ENCODE peak calls at places on chromosomes 4 and X, in four cellular contexts. N is HepG2; E is effector memory CD8-positive, alpha-beta T cell; P is SW480. Z is an unnamed sample.

GRCh38 chrX:41722220-41722619 is 1.8 kb upstream of the GPR82 start:
- DNase-seq in P (no peak), N (no peak), E (no peak), Z (no peak)

GRCh38 chrX:105260291-105261043 is 40.0 kb upstream of the TEX13A start:
- DNase-seq in E (no peak), P (no peak), N (no peak), Z (no peak)

GRCh38 chr4:2935762-2936743 is 27.2 kb downstream of the NOP14 start:
- DNase-seq in N (no peak), P (peak), E (peak), Z (no peak)

GRCh38 chr4:55029838-55030503 is 95.4 kb downstream of the KDR start:
- DNase-seq in E (no peak), P (no peak), N (no peak), Z (no peak)

GRCh38 chr4:178320003-178320402 is 877.8 kb upstream of the AGA start:
- DNase-seq in P (no peak), N (no peak), E (no peak), Z (no peak)

GRCh38 chr4:115360441-115360840 is 247.0 kb upstream of the NDST4 start:
- DNase-seq in P (peak), N (no peak), E (no peak), Z (no peak)

GRCh38 chrX:18833071-18833731 is 125.8 kb downstream of the PPEF1 start:
- DNase-seq in E (no peak), N (no peak), P (no peak), Z (no peak)

GRCh38 chr4:134276476-134276875 is 74.9 kb upstream of the PABPC4L start:
- DNase-seq in E (no peak), P (no peak), N (no peak), Z (no peak)

GRCh38 chr4:83118869-83119268 is 4.3 kb upstream of the PLAC8 start:
- DNase-seq in E (no peak), N (no peak), P (no peak), Z (no peak)

GRCh38 chrX:2474280-2474962 is 26.4 kb downstream of the DHRSX start:
- DNase-seq in N (no peak), E (no peak), P (no peak), Z (no peak)

GRCh38 chrX:97850911-97851310 is 967.2 kb downstream of the RPA4 start:
- DNase-seq in P (no peak), E (no peak), N (no peak), Z (no peak)

GRCh38 chr4:185710487-185710995 is 101.5 kb downstream of the SORBS2 start:
- DNase-seq in P (no peak), N (no peak), E (no peak), Z (no peak)

GRCh38 chrX:21972721-21973120 is 32.2 kb downstream of the SMS start:
- DNase-seq in E (peak), P (no peak), N (no peak), Z (no peak)

GRCh38 chr4:35228318-35228717 is 1016.0 kb downstream of the ARAP2 start:
- DNase-seq in P (no peak), N (no peak), E (no peak), Z (no peak)

GRCh38 chr4:6840062-6840976 is 57.8 kb downstream of the KIAA0232 start:
- DNase-seq in E (no peak), N (peak), P (peak), Z (no peak)

GRCh38 chr4:173508386-173509002 is 21.5 kb downstream of the HAND2 start:
- DNase-seq in E (no peak), N (no peak), P (no peak), Z (no peak)

GRCh38 chrX:39242187-39242586 is 440.9 kb downstream of the MID1IP1 start:
- DNase-seq in P (peak), N (peak), E (no peak), Z (no peak)

GRCh38 chr4:141019772-141020171 is 113.5 kb downstream of the RNF150 start:
- DNase-seq in P (no peak), N (no peak), E (no peak), Z (no peak)

GRCh38 chr4:69910016-69910782 is 20.7 kb upstream of the CSN1S1 start:
- DNase-seq in N (no peak), E (no peak), P (no peak), Z (no peak)

GRCh38 chrX:32745323-32745722 is 466.0 kb downstream of the DMD start:
- DNase-seq in N (no peak), P (no peak), E (no peak), Z (no peak)

GRCh38 chr4:94728056-94728766 is 29.5 kb upstream of the BMPR1B start:
- DNase-seq in N (no peak), E (no peak), P (no peak), Z (no peak)

GRCh38 chrX:139826065-139827044 is 106.5 kb downstream of the ATP11C start:
- DNase-seq in P (no peak), N (no peak), E (no peak), Z (no peak)

GRCh38 chr4:26081795-26082498 is 167.9 kb downstream of the SMIM20 start:
- DNase-seq in N (peak), P (peak), E (no peak), Z (no peak)

GRCh38 chr4:173212379-173212778 is 43.8 kb downstream of the GALNT7 start:
- DNase-seq in P (no peak), N (no peak), E (no peak), Z (no peak)

GRCh38 chr4:154416183-154416543 is 75.4 kb downstream of the DCHS2 start:
- DNase-seq in P (peak), N (peak), E (no peak), Z (no peak)